ENCODE peak calls at places on chromosomes 5 and 9, in six cellular contexts. One of them, this sample, is unnamed.
A peak's percentile ranks its signal among the peaks of the same experiment; 100 is the strongest.

GRCh38 chr9:72538926-72539702 is 17.7 kb downstream of the TMC1 start:
- DNase-seq in psoas muscle: no peak
- DNase-seq in adrenal gland: no peak
- DNase-seq in cardiac muscle cell: no peak
- DNase-seq in kidney: no peak
- DNase-seq in A549: no peak
- DNase-seq in this sample: no peak

GRCh38 chr5:42991477-42992034 is 48.6 kb downstream of the ANXA2R start:
- DNase-seq in adrenal gland: no peak
- DNase-seq in psoas muscle: no peak
- DNase-seq in kidney: peak; percentile 67
- DNase-seq in A549: no peak
- DNase-seq in cardiac muscle cell: no peak
- DNase-seq in this sample: no peak

GRCh38 chr5:145856285-145856818 is 16.5 kb downstream of the GRXCR2 start:
- DNase-seq in psoas muscle: peak; percentile 43
- DNase-seq in A549: no peak
- DNase-seq in adrenal gland: peak; percentile 82
- DNase-seq in kidney: peak; percentile 79
- DNase-seq in cardiac muscle cell: peak; percentile 62
- DNase-seq in this sample: no peak

GRCh38 chr9:6356441-6356840 is 28.3 kb downstream of the TPD52L3 start:
- DNase-seq in A549: no peak
- DNase-seq in psoas muscle: no peak
- DNase-seq in kidney: no peak
- DNase-seq in adrenal gland: no peak
- DNase-seq in cardiac muscle cell: no peak
- DNase-seq in this sample: no peak

GRCh38 chr5:43020294-43020711 is 19.8 kb downstream of the ANXA2R start:
- DNase-seq in cardiac muscle cell: no peak
- DNase-seq in adrenal gland: no peak
- DNase-seq in kidney: no peak
- DNase-seq in A549: no peak
- DNase-seq in psoas muscle: no peak
- DNase-seq in this sample: peak; percentile 66

GRCh38 chr9:17587113-17587512 is 8.2 kb downstream of the SH3GL2 start:
- DNase-seq in cardiac muscle cell: no peak
- DNase-seq in adrenal gland: no peak
- DNase-seq in psoas muscle: no peak
- DNase-seq in A549: no peak
- DNase-seq in kidney: no peak
- DNase-seq in this sample: no peak

GRCh38 chr9:127589955-127590370 is 22.1 kb upstream of the STXBP1 start:
- DNase-seq in adrenal gland: peak; percentile 92
- DNase-seq in kidney: peak; percentile 65
- DNase-seq in psoas muscle: peak; percentile 52
- DNase-seq in cardiac muscle cell: peak; percentile 84
- DNase-seq in A549: peak; percentile 81
- DNase-seq in this sample: peak; percentile 74

GRCh38 chr5:143888912-143889311 is 77.0 kb downstream of the HMHB1 start:
- DNase-seq in kidney: no peak
- DNase-seq in psoas muscle: no peak
- DNase-seq in cardiac muscle cell: no peak
- DNase-seq in adrenal gland: no peak
- DNase-seq in A549: no peak
- DNase-seq in this sample: no peak

GRCh38 chr5:63125862-63126261 is 547.2 kb downstream of the LRRC70 start:
- DNase-seq in A549: peak; percentile 24
- DNase-seq in cardiac muscle cell: peak; percentile 36
- DNase-seq in psoas muscle: no peak
- DNase-seq in kidney: no peak
- DNase-seq in adrenal gland: no peak
- DNase-seq in this sample: peak; percentile 8

GRCh38 chr5:57650360-57651069 is 167.9 kb upstream of the ACTBL2 start:
- DNase-seq in adrenal gland: peak; percentile 77
- DNase-seq in cardiac muscle cell: peak; percentile 48
- DNase-seq in kidney: no peak
- DNase-seq in psoas muscle: no peak
- DNase-seq in A549: peak; percentile 61
- DNase-seq in this sample: peak; percentile 49

GRCh38 chr9:134224130-134224826 is 59.9 kb upstream of the RNU6ATAC start:
- DNase-seq in A549: no peak
- DNase-seq in kidney: peak; percentile 45
- DNase-seq in cardiac muscle cell: no peak
- DNase-seq in psoas muscle: peak; percentile 6
- DNase-seq in adrenal gland: no peak
- DNase-seq in this sample: no peak

GRCh38 chr5:73534001-73534547 is 31.4 kb downstream of the ANKRA2 start:
- DNase-seq in adrenal gland: no peak
- DNase-seq in kidney: no peak
- DNase-seq in A549: no peak
- DNase-seq in psoas muscle: no peak
- DNase-seq in cardiac muscle cell: no peak
- DNase-seq in this sample: no peak

GRCh38 chr9:134590240-134591081 is 51.1 kb upstream of the COL5A1 start:
- DNase-seq in adrenal gland: peak; percentile 36
- DNase-seq in kidney: no peak
- DNase-seq in A549: no peak
- DNase-seq in cardiac muscle cell: no peak
- DNase-seq in psoas muscle: no peak
- DNase-seq in this sample: no peak

GRCh38 chr5:139700711-139701693 is 52.9 kb downstream of the CXXC5 start:
- DNase-seq in adrenal gland: no peak
- DNase-seq in cardiac muscle cell: no peak
- DNase-seq in A549: no peak
- DNase-seq in kidney: no peak
- DNase-seq in psoas muscle: no peak
- DNase-seq in this sample: peak; percentile 39

GRCh38 chr5:137376127-137376526 is 123.0 kb downstream of the SPOCK1 start:
- DNase-seq in cardiac muscle cell: peak; percentile 60
- DNase-seq in adrenal gland: no peak
- DNase-seq in kidney: no peak
- DNase-seq in A549: no peak
- DNase-seq in psoas muscle: no peak
- DNase-seq in this sample: no peak

GRCh38 chr5:159819671-159820411 is 96.4 kb upstream of the ADRA1B start:
- DNase-seq in psoas muscle: peak; percentile 66
- DNase-seq in adrenal gland: peak; percentile 72
- DNase-seq in cardiac muscle cell: no peak
- DNase-seq in A549: peak; percentile 68
- DNase-seq in kidney: peak; percentile 84
- DNase-seq in this sample: no peak

GRCh38 chr5:147483961-147484707 is 25.7 kb downstream of the DPYSL3 start:
- DNase-seq in A549: peak; percentile 73
- DNase-seq in psoas muscle: peak; percentile 82
- DNase-seq in cardiac muscle cell: no peak
- DNase-seq in adrenal gland: peak; percentile 63
- DNase-seq in kidney: no peak
- DNase-seq in this sample: peak; percentile 16

GRCh38 chr5:130720355-130720754 is 444.7 kb downstream of the HINT1 start:
- DNase-seq in A549: peak; percentile 61
- DNase-seq in kidney: no peak
- DNase-seq in psoas muscle: no peak
- DNase-seq in adrenal gland: no peak
- DNase-seq in cardiac muscle cell: peak; percentile 72
- DNase-seq in this sample: peak; percentile 39

GRCh38 chr5:124553911-124554310 is 192.5 kb downstream of the ZNF608 start:
- DNase-seq in psoas muscle: no peak
- DNase-seq in kidney: no peak
- DNase-seq in cardiac muscle cell: no peak
- DNase-seq in adrenal gland: no peak
- DNase-seq in A549: no peak
- DNase-seq in this sample: no peak

GRCh38 chr5:16515532-16515931 is 49.9 kb upstream of the ZNF622 start:
- DNase-seq in psoas muscle: no peak
- DNase-seq in A549: no peak
- DNase-seq in kidney: no peak
- DNase-seq in cardiac muscle cell: no peak
- DNase-seq in adrenal gland: no peak
- DNase-seq in this sample: no peak

GRCh38 chr5:176892663-176893062 is 6.5 kb downstream of the HK3 start:
- DNase-seq in A549: no peak
- DNase-seq in kidney: no peak
- DNase-seq in adrenal gland: peak; percentile 28
- DNase-seq in psoas muscle: no peak
- DNase-seq in cardiac muscle cell: no peak
- DNase-seq in this sample: no peak

GRCh38 chr9:14907360-14907685 is 2.9 kb downstream of the FREM1 start:
- DNase-seq in cardiac muscle cell: peak; percentile 26
- DNase-seq in A549: no peak
- DNase-seq in kidney: no peak
- DNase-seq in adrenal gland: no peak
- DNase-seq in psoas muscle: no peak
- DNase-seq in this sample: no peak

GRCh38 chr5:17056056-17056690 is 120.1 kb upstream of the MYO10 start:
- DNase-seq in kidney: no peak
- DNase-seq in adrenal gland: no peak
- DNase-seq in psoas muscle: no peak
- DNase-seq in A549: peak; percentile 49
- DNase-seq in cardiac muscle cell: no peak
- DNase-seq in this sample: peak; percentile 30

GRCh38 chr5:169850407-169850806 is 129.9 kb downstream of the INSYN2B start:
- DNase-seq in kidney: no peak
- DNase-seq in psoas muscle: no peak
- DNase-seq in adrenal gland: no peak
- DNase-seq in A549: peak; percentile 30
- DNase-seq in cardiac muscle cell: no peak
- DNase-seq in this sample: no peak

GRCh38 chr9:88949425-88949824 is 41.8 kb upstream of the S1PR3 start:
- DNase-seq in adrenal gland: peak; percentile 81
- DNase-seq in cardiac muscle cell: peak; percentile 76
- DNase-seq in psoas muscle: no peak
- DNase-seq in A549: peak; percentile 26
- DNase-seq in kidney: no peak
- DNase-seq in this sample: no peak

GRCh38 chr9:86585422-86586143 is 231.4 kb upstream of the TUT7 start:
- DNase-seq in cardiac muscle cell: no peak
- DNase-seq in psoas muscle: no peak
- DNase-seq in A549: no peak
- DNase-seq in adrenal gland: no peak
- DNase-seq in kidney: no peak
- DNase-seq in this sample: peak; percentile 13

GRCh38 chr9:125652771-125653170 is 54.2 kb downstream of the MAPKAP1 start:
- DNase-seq in adrenal gland: no peak
- DNase-seq in psoas muscle: no peak
- DNase-seq in kidney: no peak
- DNase-seq in A549: no peak
- DNase-seq in cardiac muscle cell: no peak
- DNase-seq in this sample: no peak

GRCh38 chr9:125654121-125654520 is 52.9 kb downstream of the MAPKAP1 start:
- DNase-seq in psoas muscle: no peak
- DNase-seq in cardiac muscle cell: no peak
- DNase-seq in A549: no peak
- DNase-seq in adrenal gland: no peak
- DNase-seq in kidney: no peak
- DNase-seq in this sample: peak; percentile 60

GRCh38 chr9:125651907-125652306 is 55.1 kb downstream of the MAPKAP1 start:
- DNase-seq in adrenal gland: no peak
- DNase-seq in cardiac muscle cell: no peak
- DNase-seq in kidney: no peak
- DNase-seq in A549: no peak
- DNase-seq in psoas muscle: no peak
- DNase-seq in this sample: no peak

GRCh38 chr9:125655691-125656410 is 51.2 kb downstream of the MAPKAP1 start:
- DNase-seq in adrenal gland: no peak
- DNase-seq in A549: no peak
- DNase-seq in kidney: no peak
- DNase-seq in cardiac muscle cell: no peak
- DNase-seq in psoas muscle: no peak
- DNase-seq in this sample: peak; percentile 31

GRCh38 chr9:125655074-125655633 is 51.9 kb downstream of the MAPKAP1 start:
- DNase-seq in kidney: no peak
- DNase-seq in psoas muscle: no peak
- DNase-seq in A549: no peak
- DNase-seq in adrenal gland: no peak
- DNase-seq in cardiac muscle cell: no peak
- DNase-seq in this sample: no peak
- H3K4me1 ChIP-seq in kidney: no peaks in the 10 kb centered on the region
- H3K4me1 ChIP-seq in psoas muscle: peaks cover 21% of the 10 kb centered on the region
- H3K4me1 ChIP-seq in A549: peaks cover 17% of the 10 kb centered on the region
- H3K4me1 ChIP-seq in adrenal gland: no peaks in the 10 kb centered on the region
- H3K4me1 ChIP-seq in cardiac muscle cell: no peaks in the 10 kb centered on the region
- H3K4me1 ChIP-seq in this sample: peaks cover 33% of the 10 kb centered on the region

GRCh38 chr9:101408374-101409078 is 9.9 kb downstream of the ZNF189 start:
- DNase-seq in psoas muscle: no peak
- DNase-seq in kidney: no peak
- DNase-seq in cardiac muscle cell: no peak
- DNase-seq in adrenal gland: no peak
- DNase-seq in A549: peak; percentile 27
- DNase-seq in this sample: no peak

GRCh38 chr9:101414839-101415238 is 16.2 kb downstream of the ZNF189 start:
- DNase-seq in A549: no peak
- DNase-seq in cardiac muscle cell: no peak
- DNase-seq in kidney: no peak
- DNase-seq in adrenal gland: no peak
- DNase-seq in psoas muscle: no peak
- DNase-seq in this sample: no peak

GRCh38 chr9:101403886-101404285 is 5.2 kb downstream of the ZNF189 start:
- DNase-seq in adrenal gland: no peak
- DNase-seq in cardiac muscle cell: no peak
- DNase-seq in psoas muscle: no peak
- DNase-seq in A549: no peak
- DNase-seq in kidney: no peak
- DNase-seq in this sample: no peak

DNA sequence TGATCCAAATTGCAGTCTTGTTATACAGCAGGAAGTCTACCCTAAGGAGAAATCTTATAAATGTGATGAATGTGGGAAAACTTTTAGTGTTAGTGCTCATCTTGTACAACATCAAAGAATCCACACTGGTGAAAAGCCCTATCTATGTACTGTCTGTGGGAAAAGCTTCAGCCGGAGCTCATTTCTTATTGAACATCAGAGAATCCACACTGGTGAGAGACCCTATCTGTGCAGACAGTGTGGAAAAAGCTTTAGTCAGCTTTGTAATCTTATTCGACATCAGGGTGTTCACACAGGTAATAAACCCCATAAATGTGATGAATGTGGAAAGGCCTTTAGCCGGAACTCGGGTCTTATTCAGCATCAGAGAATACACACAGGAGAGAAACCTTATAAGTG is 10.4 kb downstream of the ZNF189 start:
- DNase-seq in psoas muscle: no peak
- DNase-seq in cardiac muscle cell: no peak
- DNase-seq in kidney: no peak
- DNase-seq in adrenal gland: no peak
- DNase-seq in A549: peak; percentile 45
- DNase-seq in this sample: no peak
- H3K9me3 ChIP-seq in psoas muscle: peaks cover 99% of the 10 kb centered on the region
- H3K9me3 ChIP-seq in cardiac muscle cell: peaks cover 13% of the 10 kb centered on the region
- H3K9me3 ChIP-seq in kidney: peaks cover 55% of the 10 kb centered on the region
- H3K9me3 ChIP-seq in adrenal gland: no peaks in the 10 kb centered on the region
- H3K9me3 ChIP-seq in A549: peaks cover 96% of the 10 kb centered on the region
- H3K9me3 ChIP-seq in this sample: peaks cover 35% of the 10 kb centered on the region

GRCh38 chr5:174723979-174724483 is 351 bp upstream of the MSX2 start:
- DNase-seq in A549: peak; percentile 23
- DNase-seq in psoas muscle: no peak
- DNase-seq in cardiac muscle cell: peak; percentile 64
- DNase-seq in adrenal gland: no peak
- DNase-seq in kidney: no peak
- DNase-seq in this sample: peak; percentile 29
- H3K4me1 ChIP-seq in A549: peaks cover 13% of the 10 kb centered on the region
- H3K4me1 ChIP-seq in psoas muscle: peaks cover 3% of the 10 kb centered on the region
- H3K4me1 ChIP-seq in cardiac muscle cell: peaks cover 60% of the 10 kb centered on the region
- H3K4me1 ChIP-seq in adrenal gland: no peaks in the 10 kb centered on the region
- H3K4me1 ChIP-seq in kidney: no peaks in the 10 kb centered on the region
- H3K4me1 ChIP-seq in this sample: peaks cover 33% of the 10 kb centered on the region

GRCh38 chr9:92980085-92980745 is 32.9 kb downstream of the FGD3 start:
- DNase-seq in kidney: no peak
- DNase-seq in cardiac muscle cell: no peak
- DNase-seq in A549: no peak
- DNase-seq in adrenal gland: no peak
- DNase-seq in psoas muscle: no peak
- DNase-seq in this sample: no peak
- H3K9me3 ChIP-seq in kidney: no peaks in the 10 kb centered on the region
- H3K9me3 ChIP-seq in cardiac muscle cell: no peaks in the 10 kb centered on the region
- H3K9me3 ChIP-seq in A549: peaks cover 30% of the 10 kb centered on the region
- H3K9me3 ChIP-seq in adrenal gland: no peaks in the 10 kb centered on the region
- H3K9me3 ChIP-seq in psoas muscle: no peaks in the 10 kb centered on the region
- H3K9me3 ChIP-seq in this sample: peaks cover 19% of the 10 kb centered on the region

This sample was measured in HAP-1.